ENCODE peak calls at places on chromosomes 1 and 21, in five cellular contexts. Z, I, D, A and K are unnamed samples.
A peak's percentile ranks its signal among the peaks of the same experiment; 100 is the strongest.

GRCh38 chr1:3249236-3249845 is 180.3 kb downstream of the PRDM16 start:
- DNase-seq in A (no peak), Z (no peak), D (no peak), I (no peak), K (no peak)

GRCh38 chr1:108199231-108199657 is 899 bp downstream of the SLC25A24 start:
- DNase-seq in I (peak; percentile 22), A (peak; percentile 23), Z (no peak), D (peak; percentile 49), K (peak; percentile 59)

GRCh38 chr1:109137959-109138757 is 24.2 kb downstream of the ELAPOR1 start:
- DNase-seq in Z (no peak), D (no peak), I (no peak), A (no peak), K (no peak)

GRCh38 chr1:8096105-8097011 is 70.2 kb upstream of the ERRFI1 start:
- DNase-seq in I (no peak), A (peak; percentile 85), Z (no peak), D (peak; percentile 81), K (peak; percentile 66)

GRCh38 chr1:218498061-218498938 is 153.2 kb downstream of the TGFB2 start:
- DNase-seq in Z (no peak), A (peak; percentile 75), I (no peak), D (no peak), K (no peak)

GRCh38 chr1:241605146-241605805 is 34.9 kb downstream of the CHML start:
- DNase-seq in D (peak; percentile 25), A (no peak), Z (no peak), I (no peak), K (no peak)

GRCh38 chr1:247332901-247333361 is 1.3 kb upstream of the ZNF496 start:
- DNase-seq in A (peak; percentile 30), Z (no peak), I (peak; percentile 62), D (peak; percentile 27), K (peak; percentile 36)

GRCh38 chr1:241706257-241706656 is 54.2 kb downstream of the WDR64 start:
- DNase-seq in A (no peak), I (no peak), D (no peak), Z (no peak), K (no peak)

GRCh38 chr1:238681021-238681420 is 705.3 kb upstream of the CHRM3 start:
- DNase-seq in D (peak; percentile 75), A (peak; percentile 78), I (no peak), Z (no peak), K (peak; percentile 34)

GRCh38 chr1:201552941-201553341 is 14.0 kb downstream of the NAV1 start:
- DNase-seq in D (no peak), A (peak; percentile 76), I (no peak), Z (no peak), K (no peak)

GRCh38 chr1:151443846-151444790 is 15.2 kb downstream of the POGZ start:
- DNase-seq in A (peak; percentile 86), D (peak; percentile 85), Z (peak; percentile 74), I (peak; percentile 69), K (peak; percentile 92)

GRCh38 chr1:213790565-213790964 is 197.2 kb upstream of the PROX1 start:
- DNase-seq in D (no peak), Z (no peak), I (no peak), A (no peak), K (no peak)

GRCh38 chr1:26861889-26862371 is 1.0 kb upstream of the SFN start:
- DNase-seq in I (no peak), Z (no peak), D (no peak), A (no peak), K (no peak)

GRCh38 chr1:53959664-53960250 is 13.6 kb downstream of the LRRC42 start:
- DNase-seq in Z (no peak), I (no peak), D (peak; percentile 46), A (no peak), K (peak; percentile 53)

GRCh38 chr21:34148826-34149558 is 75.6 kb downstream of the MRPS6 start:
- DNase-seq in Z (no peak), I (no peak), A (no peak), D (no peak), K (no peak)

GRCh38 chr1:65717815-65718454 is 74.8 kb upstream of the PDE4B start:
- DNase-seq in D (peak; percentile 49), I (no peak), A (peak; percentile 66), Z (no peak), K (no peak)

GRCh38 chr1:53896673-53897229 is 2.8 kb downstream of the DIO1 start:
- DNase-seq in D (peak; percentile 79), I (no peak), A (peak; percentile 87), Z (no peak), K (no peak)

GRCh38 chr1:248872752-248873408 is 14.0 kb upstream of the ZNF692 start:
- DNase-seq in Z (peak; percentile 36), A (peak; percentile 66), I (peak; percentile 80), D (peak; percentile 71), K (peak; percentile 60)

GRCh38 chr1:184524248-184524647 is 137.4 kb downstream of the C1orf21 start:
- DNase-seq in D (peak; percentile 33), Z (no peak), I (no peak), A (peak; percentile 12), K (peak; percentile 3)

GRCh38 chr1:158101944-158102343 is 78.8 kb upstream of the CD1D start:
- DNase-seq in D (peak; percentile 19), I (no peak), A (peak; percentile 71), Z (no peak), K (peak; percentile 46)

GRCh38 chr1:5597171-5597864 is 394.9 kb downstream of the NPHP4 start:
- DNase-seq in Z (no peak), D (no peak), I (no peak), A (no peak), K (no peak)

GRCh38 chr1:85438353-85438752 is 26.6 kb downstream of the DDAH1 start:
- DNase-seq in D (peak; percentile 35), I (no peak), Z (no peak), A (peak; percentile 51), K (no peak)

GRCh38 chr1:64215576-64215975 is 12.2 kb downstream of the UBE2U start:
- DNase-seq in Z (no peak), D (no peak), I (no peak), A (no peak), K (no peak)

GRCh38 chr1:11281518-11282331 is 8.7 kb downstream of the UBIAD1 start:
- DNase-seq in A (peak; percentile 98), I (peak; percentile 18), Z (no peak), D (peak; percentile 95), K (no peak)

GRCh38 chr1:47914218-47914937 is 82.8 kb downstream of the TRABD2B start:
- DNase-seq in Z (no peak), A (no peak), D (no peak), I (no peak), K (no peak)

GRCh38 chr21:29056538-29057050 is 16.9 kb downstream of the CCT8 start:
- DNase-seq in D (no peak), I (no peak), Z (no peak), A (no peak), K (no peak)

GRCh38 chr1:147169171-147169570 is 3.1 kb downstream of the PRKAB2 start:
- DNase-seq in I (no peak), Z (no peak), D (no peak), A (no peak), K (no peak)

GRCh38 chr1:52852854-52853253 is 10.3 kb downstream of the ZYG11A start:
- DNase-seq in Z (no peak), I (no peak), D (no peak), A (no peak), K (no peak)

GRCh38 chr1:89938171-89939055 is 56.5 kb upstream of the ZNF326 start:
- DNase-seq in Z (no peak), D (peak; percentile 61), I (no peak), A (peak; percentile 48), K (no peak)

GRCh38 chr1:223747838-223748335 is 35.5 kb downstream of the CAPN2 start:
- DNase-seq in Z (no peak), D (peak; percentile 74), A (peak; percentile 50), I (peak; percentile 74), K (no peak)

GRCh38 chr1:88890790-88891317 is 513 bp downstream of the GTF2B start:
- DNase-seq in I (peak; percentile 40), Z (peak; percentile 34), D (peak; percentile 46), A (peak; percentile 41), K (no peak)

GRCh38 chr1:88061830-88062177 is 622.3 kb upstream of the PKN2 start:
- DNase-seq in I (no peak), Z (no peak), D (no peak), A (peak; percentile 20), K (no peak)

GRCh38 chr1:160520582-160520981 is 2.5 kb downstream of the SLAMF6 start:
- DNase-seq in D (no peak), Z (no peak), A (no peak), I (no peak), K (peak; percentile 44)

GRCh38 chr1:160521554-160521953 is 1.5 kb downstream of the SLAMF6 start:
- DNase-seq in Z (no peak), I (no peak), D (no peak), A (no peak), K (no peak)

GRCh38 chr1:160520999-160521398 is 2.1 kb downstream of the SLAMF6 start:
- DNase-seq in I (no peak), A (no peak), D (no peak), Z (no peak), K (no peak)

GRCh38 chr1:160522136-160522535 is 919 bp downstream of the SLAMF6 start:
- DNase-seq in I (no peak), Z (no peak), A (no peak), D (no peak), K (no peak)

GRCh38 chr1:160519542-160520435 is 3.3 kb downstream of the SLAMF6 start:
- DNase-seq in A (no peak), D (no peak), I (no peak), Z (no peak), K (peak; percentile 20)
- TF ChIP-seq CTCF in A (no peak), D (no peak), I (no peak), Z (peak; percentile 58), K (no peak)

DNA sequence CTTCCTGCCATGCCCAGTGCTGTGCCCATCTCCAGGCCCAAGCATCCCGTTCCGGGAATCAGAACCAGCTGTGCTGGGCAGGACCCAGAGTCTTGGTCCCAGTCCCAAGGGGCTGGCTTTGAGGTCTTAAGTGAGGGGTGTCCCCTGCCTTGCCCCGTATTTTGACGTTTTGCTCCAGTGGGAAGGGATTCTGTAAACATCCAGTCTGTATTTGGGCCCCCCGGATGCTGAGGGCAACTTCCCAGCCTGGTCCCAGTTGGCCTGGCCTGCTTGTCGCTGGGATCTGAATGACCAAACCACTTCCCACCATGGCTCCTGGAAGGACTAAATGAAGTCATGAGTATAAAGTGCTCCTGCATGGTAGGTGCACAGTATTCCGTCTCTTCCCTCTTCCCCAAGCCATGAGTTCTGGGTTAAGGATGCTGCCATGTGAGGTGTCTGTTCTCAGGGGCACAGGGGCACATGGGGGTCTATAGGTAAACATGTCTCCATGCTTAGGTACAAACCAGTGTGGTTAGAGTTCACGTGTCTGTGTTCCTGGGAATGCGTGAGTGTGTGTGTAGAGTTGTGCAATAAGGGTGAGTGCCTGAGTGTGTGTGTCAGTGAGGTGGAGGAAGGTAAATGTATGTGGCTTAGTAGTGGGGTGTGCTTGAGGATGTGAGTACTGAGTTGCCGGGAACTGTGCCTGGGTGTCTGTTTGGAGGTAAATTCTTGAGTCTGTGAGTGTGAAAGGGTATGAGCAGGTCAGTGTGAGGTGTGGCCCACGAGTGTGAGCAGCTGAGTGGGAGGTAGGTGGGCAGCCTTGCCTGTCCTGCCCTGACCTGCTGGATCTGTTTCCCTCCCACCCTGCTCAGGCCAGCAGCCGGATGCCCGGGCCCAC is 1.5 kb downstream of the B4GALT2 start:
- DNase-seq in Z (no peak), I (no peak), A (peak; percentile 56), D (peak; percentile 37), K (peak; percentile 64)
- H3K27ac ChIP-seq in Z (no peak overlapping the region), I (no peak overlapping the region), A (peak overlapping the region; percentile 86), D (no peak overlapping the region), K (peak overlapping the region; percentile 94)

GRCh38 chr1:59046730-59047157 is 250.2 kb upstream of the FGGY start:
- DNase-seq in D (no peak), A (peak; percentile 25), I (no peak), Z (peak; percentile 27), K (no peak)
- TF ChIP-seq CTCF in D (peak; percentile 11), A (no peak), I (no peak), Z (peak; percentile 24), K (no peak)

GRCh38 chr1:222634180-222635013 is 16.5 kb downstream of the MIA3 start:
- DNase-seq in D (peak; percentile 93), A (peak; percentile 90), Z (peak; percentile 70), I (peak; percentile 90), K (peak; percentile 59)
- H3K27ac ChIP-seq in D (no peak overlapping the region), A (no peak overlapping the region), Z (no peak overlapping the region), I (no peak overlapping the region), K (peak overlapping the region; percentile 18)